ENCODE peak calls at places on chromosomes 2 and 18, in seven cellular contexts. X is uterus; B is CD4-positive, alpha-beta T cell; M is choroid plexus epithelial cell; W is GM12865; J is adrenal gland; R is endodermal cell. V is an unnamed sample.
A peak's percentile ranks its signal among the peaks of the same experiment; 100 is the strongest.

GRCh38 chr2:71880846-71881610 is 266.6 kb downstream of the CYP26B1 start:
- DNase-seq in X (peak; percentile 50), B (no peak), M (peak; percentile 70), W (peak; percentile 21), J (peak; percentile 87), R (peak; percentile 34), V (peak; percentile 1)

GRCh38 chr2:138373993-138374408 is 127.6 kb upstream of the SPOPL start:
- DNase-seq in X (no peak), B (no peak), M (peak; percentile 74), W (peak; percentile 56), J (no peak), R (no peak), V (no peak)

GRCh38 chr2:235545369-235546150 is 51.7 kb downstream of the AGAP1 start:
- DNase-seq in X (no peak), B (no peak), M (no peak), W (no peak), J (no peak), R (no peak), V (no peak)

GRCh38 chr2:119476301-119477117 is 44.9 kb downstream of the TMEM37 start:
- DNase-seq in X (no peak), B (no peak), M (peak; percentile 85), W (peak; percentile 59), J (peak; percentile 49), R (peak; percentile 93), V (peak; percentile 36)

GRCh38 chr2:238691596-238692491 is 156.0 kb upstream of the TWIST2 start:
- DNase-seq in X (no peak), B (no peak), M (no peak), W (no peak), J (no peak), R (no peak), V (no peak)

GRCh38 chr2:203591642-203592041 is 56.5 kb upstream of the RAPH1 start:
- DNase-seq in X (no peak), B (no peak), M (no peak), W (no peak), J (no peak), R (no peak), V (no peak)

GRCh38 chr2:46775722-46776121 is 139.9 kb downstream of the MCFD2 start:
- DNase-seq in X (no peak), B (no peak), M (no peak), W (peak; percentile 31), J (no peak), R (no peak), V (no peak)

GRCh38 chr18:54260376-54261072 is 8.8 kb upstream of the POLI start:
- DNase-seq in X (no peak), B (no peak), M (peak; percentile 64), W (peak; percentile 77), J (peak; percentile 44), R (no peak), V (no peak)

GRCh38 chr2:230924470-230925341 is at the start of gene GPR55:
- DNase-seq in X (no peak), B (peak; percentile 44), M (no peak), W (peak; percentile 85), J (no peak), R (peak; percentile 87), V (no peak)

GRCh38 chr18:68177807-68178702 is 536.9 kb downstream of the TMX3 start:
- DNase-seq in X (no peak), B (no peak), M (peak; percentile 99), W (no peak), J (no peak), R (no peak), V (no peak)

GRCh38 chr18:42268793-42269192 is 313.8 kb downstream of the PIK3C3 start:
- DNase-seq in X (no peak), B (no peak), M (no peak), W (no peak), J (no peak), R (no peak), V (no peak)

GRCh38 chr2:67612576-67612981 is 215.4 kb downstream of the ETAA1 start:
- DNase-seq in X (no peak), B (no peak), M (peak; percentile 76), W (no peak), J (no peak), R (no peak), V (no peak)

GRCh38 chr18:63544017-63544416 is 1.8 kb downstream of the SERPINB12 start:
- DNase-seq in X (no peak), B (no peak), M (no peak), W (no peak), J (no peak), R (no peak), V (no peak)

GRCh38 chr2:24822049-24822706 is 29.0 kb downstream of the CENPO start:
- DNase-seq in X (no peak), B (no peak), M (peak; percentile 93), W (no peak), J (no peak), R (peak; percentile 91), V (no peak)

GRCh38 chr2:24820175-24820513 is 26.9 kb downstream of the CENPO start:
- DNase-seq in X (no peak), B (no peak), M (no peak), W (no peak), J (no peak), R (peak; percentile 49), V (no peak)

GRCh38 chr2:24820598-24821432 is 27.6 kb downstream of the CENPO start:
- DNase-seq in X (no peak), B (no peak), M (peak; percentile 37), W (no peak), J (no peak), R (peak; percentile 85), V (no peak)

GRCh38 chr2:24819442-24820174 is 26.4 kb downstream of the CENPO start:
- DNase-seq in X (no peak), B (no peak), M (no peak), W (no peak), J (no peak), R (peak; percentile 44), V (no peak)

DNA sequence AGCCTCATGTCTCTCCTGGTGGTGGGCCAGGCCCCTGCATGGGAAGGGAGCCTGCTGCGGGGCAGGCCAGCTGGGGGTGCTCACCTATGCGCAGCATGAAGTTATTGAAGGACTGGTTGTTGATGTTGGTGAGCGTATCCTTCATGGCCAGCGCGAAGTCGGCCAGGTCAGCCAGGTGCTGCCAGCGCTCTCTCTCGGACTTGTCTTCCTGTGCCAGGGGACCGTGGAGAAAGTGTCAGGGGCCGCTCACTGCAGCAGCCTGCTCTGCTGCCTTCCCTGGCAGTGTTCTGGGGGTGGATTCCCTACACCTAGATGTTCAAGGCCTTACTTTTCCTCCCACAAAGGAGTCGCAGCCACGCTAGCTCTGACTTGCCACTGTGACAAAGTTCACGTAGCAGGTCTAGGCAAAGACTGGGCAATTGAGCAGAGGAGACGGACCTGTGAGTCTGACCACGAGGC is 28.2 kb downstream of the CENPO start:
- DNase-seq in X (no peak), B (no peak), M (no peak), W (no peak), J (no peak), R (peak; percentile 80), V (no peak)
- TF ChIP-seq CTCF in X (no peak), B (no peak), M (no peak), W (no peak), J (no peak), R (peak; percentile 38), V (no peak)

GRCh38 chr18:56086786-56087185 is 498.8 kb upstream of the TCF4 start:
- DNase-seq in X (no peak), B (no peak), M (no peak), W (peak; percentile 10), J (no peak), R (no peak), V (no peak)

GRCh38 chr18:56086176-56086575 is 498.2 kb upstream of the TCF4 start:
- DNase-seq in X (no peak), B (no peak), M (no peak), W (no peak), J (no peak), R (no peak), V (no peak)

GRCh38 chr18:56083889-56084288 is 495.9 kb upstream of the TCF4 start:
- DNase-seq in X (no peak), B (no peak), M (no peak), W (no peak), J (no peak), R (no peak), V (no peak)

GRCh38 chr18:56085561-56085960 is 497.6 kb upstream of the TCF4 start:
- DNase-seq in X (peak; percentile 55), B (no peak), M (peak; percentile 78), W (no peak), J (no peak), R (no peak), V (no peak)

GRCh38 chr18:56083097-56083865 is 495.3 kb upstream of the TCF4 start:
- DNase-seq in X (peak; percentile 24), B (no peak), M (peak; percentile 55), W (no peak), J (no peak), R (peak; percentile 56), V (no peak)
- TF ChIP-seq CTCF in X (no peak), B (no peak), M (peak; percentile 21), W (no peak), J (no peak), R (peak; percentile 64), V (no peak)

GRCh38 chr2:171957061-171957460 is 34.8 kb downstream of the HAT1 start:
- DNase-seq in X (no peak), B (no peak), M (no peak), W (no peak), J (no peak), R (no peak), V (no peak)
- TF ChIP-seq CTCF in X (no peak), B (no peak), M (peak; percentile 29), W (no peak), J (no peak), R (peak; percentile 40), V (no peak)

DNA sequence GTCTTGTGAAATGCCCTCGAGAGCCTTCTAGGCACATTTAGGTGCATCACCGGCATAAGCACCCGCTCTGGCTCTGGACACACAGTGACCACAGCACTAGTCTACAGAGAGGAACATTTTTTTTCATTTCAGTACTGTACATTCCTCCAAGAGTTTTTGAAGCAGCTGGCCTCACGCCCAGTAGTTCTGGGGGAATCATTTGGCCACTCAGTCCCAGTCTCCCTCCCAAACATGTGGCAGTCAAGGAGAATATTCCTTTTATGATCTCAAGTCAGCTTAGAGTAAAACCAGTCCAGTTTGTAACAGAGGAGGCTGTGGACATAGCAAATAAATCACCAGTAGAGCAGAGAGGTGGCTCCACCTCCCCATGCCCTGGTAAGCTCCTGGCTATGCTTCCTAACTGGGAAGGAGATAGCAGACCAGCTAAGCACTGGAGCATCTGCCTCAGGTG is 48.1 kb downstream of the KCNE4 start:
- DNase-seq in X (peak; percentile 80), B (no peak), M (peak; percentile 77), W (no peak), J (peak; percentile 40), R (no peak), V (no peak)
- TF ChIP-seq CTCF in X (no peak), B (no peak), M (no peak), W (no peak), J (no peak), R (no peak), V (no peak)

V was measured in natural killer cell.